ENCODE peak calls at places on chromosomes 6 and 20, in five cellular contexts. W, P, D, T and R are unnamed samples.

GRCh38 chr6:127879685-127880084 is 21.2 kb downstream of the THEMIS start:
- DNase-seq in W (peak), P (no peak), D (no peak), T (peak), R (no peak)

GRCh38 chr6:17940151-17940791 is 47.2 kb downstream of the KIF13A start:
- DNase-seq in W (peak), P (no peak), D (no peak), T (no peak), R (no peak)

GRCh38 chr20:3875378-3875974 is 13.7 kb upstream of the PANK2 start:
- DNase-seq in W (peak), P (no peak), D (no peak), T (no peak), R (no peak)

GRCh38 chr6:33812669-33813068 is 8.9 kb upstream of the MLN start:
- DNase-seq in W (peak), P (no peak), D (no peak), T (peak), R (peak)

GRCh38 chr6:105482227-105482839 is 79.5 kb upstream of the PREP start:
- DNase-seq in W (no peak), P (no peak), D (peak), T (peak), R (no peak)

GRCh38 chr6:152112503-152113261 is 305.2 kb downstream of the ESR1 start:
- DNase-seq in W (no peak), P (no peak), D (no peak), T (no peak), R (no peak)

GRCh38 chr6:34390531-34391013 is 1.9 kb downstream of the NUDT3 start:
- DNase-seq in W (no peak), P (no peak), D (no peak), T (no peak), R (no peak)

GRCh38 chr6:129478379-129478778 is 231.6 kb downstream of the ARHGAP18 start:
- DNase-seq in W (no peak), P (no peak), D (no peak), T (no peak), R (no peak)

GRCh38 chr6:108685970-108686369 is 125.3 kb downstream of the FOXO3 start:
- DNase-seq in W (no peak), P (no peak), D (no peak), T (no peak), R (no peak)

GRCh38 chr6:90464507-90464906 is 122.4 kb downstream of the MAP3K7 start:
- DNase-seq in W (no peak), P (no peak), D (no peak), T (no peak), R (no peak)

GRCh38 chr20:58609026-58609425 is 42.1 kb upstream of the STX16 start:
- DNase-seq in W (no peak), P (no peak), D (no peak), T (no peak), R (no peak)

GRCh38 chr6:139965393-139965792 is 590.9 kb upstream of the CITED2 start:
- DNase-seq in W (peak), P (no peak), D (no peak), T (peak), R (no peak)

GRCh38 chr6:142372348-142372747 is 70.5 kb downstream of the ADGRG6 start:
- DNase-seq in W (no peak), P (no peak), D (no peak), T (peak), R (peak)

GRCh38 chr20:17615645-17616479 is 46.0 kb downstream of the DSTN start:
- DNase-seq in W (no peak), P (no peak), D (peak), T (no peak), R (no peak)

GRCh38 chr6:158086054-158086705 is 81.9 kb downstream of the SERAC1 start:
- DNase-seq in W (no peak), P (no peak), D (no peak), T (peak), R (no peak)

GRCh38 chr6:143675327-143675900 is 2.4 kb upstream of the PHACTR2 start:
- DNase-seq in W (no peak), P (no peak), D (no peak), T (no peak), R (no peak)